ENCODE peak calls at places on chromosome 4, in seven cellular contexts. Q is IMR-90, D is H54, I is K562, X is lower leg skin, E is body of pancreas, S is A549. F is an unnamed sample.

GRCh38 chr4:3073158-3074077 is 920 bp downstream of the HTT-AS start:
- DNase-seq in D (peak; percentile 63), Q (no peak), E (peak; percentile 13), X (no peak), I (no peak), S (no peak), F (no peak)

GRCh38 chr4:6926681-6927478 is 17.3 kb downstream of the TBC1D14 start:
- DNase-seq in X (peak; percentile 63), I (peak; percentile 77), D (no peak), E (no peak), Q (peak; percentile 60), S (no peak), F (peak; percentile 86)

GRCh38 chr4:53307819-53308773 is 57.8 kb downstream of the SCFD2 start:
- DNase-seq in I (no peak), S (no peak), E (no peak), X (no peak), D (no peak), Q (peak; percentile 9), F (no peak)

GRCh38 chr4:20408596-20408995 is 156.9 kb downstream of the SLIT2 start:
- DNase-seq in I (no peak), Q (peak; percentile 56), X (no peak), E (no peak), D (no peak), S (no peak), F (no peak)

GRCh38 chr4:85028910-85029309 is 62.4 kb upstream of the WDFY3 start:
- DNase-seq in S (peak; percentile 7), E (no peak), X (no peak), I (no peak), D (no peak), Q (peak; percentile 22), F (no peak)

GRCh38 chr4:182448281-182449151 is 205.3 kb downstream of the TENM3 start:
- DNase-seq in E (peak; percentile 98), Q (peak; percentile 93), D (peak; percentile 85), X (peak; percentile 74), I (peak; percentile 50), S (peak; percentile 67), F (peak; percentile 58)

GRCh38 chr4:64584981-64585557 is 175.8 kb upstream of the TECRL start:
- DNase-seq in E (peak; percentile 39), Q (peak; percentile 6), X (no peak), S (peak; percentile 46), D (no peak), I (peak; percentile 50), F (peak; percentile 61)

GRCh38 chr4:183906736-183907651 is 1.9 kb downstream of the STOX2 start:
- DNase-seq in I (no peak), Q (no peak), D (no peak), X (no peak), E (peak; percentile 41), S (no peak), F (no peak)

GRCh38 chr4:154928640-154929257 is 147.7 kb downstream of the RBM46 start:
- DNase-seq in D (no peak), Q (peak; percentile 55), E (peak; percentile 15), S (peak; percentile 45), I (no peak), X (no peak), F (peak; percentile 21)

GRCh38 chr4:79201976-79202375 is 123.9 kb downstream of the NAA11 start:
- DNase-seq in I (no peak), Q (no peak), X (no peak), D (no peak), E (no peak), S (no peak), F (no peak)

GRCh38 chr4:3106339-3107186 is 32.1 kb downstream of the HTT start:
- DNase-seq in E (peak; percentile 88), I (peak; percentile 85), D (peak; percentile 88), X (peak; percentile 88), S (peak; percentile 76), Q (peak; percentile 89), F (peak; percentile 89)

GRCh38 chr4:12924253-12924652 is 559.9 kb downstream of the RAB28 start:
- DNase-seq in S (no peak), E (no peak), Q (no peak), I (no peak), X (no peak), D (no peak), F (no peak)

GRCh38 chr4:8157496-8157895 is 1.1 kb downstream of the ABLIM2 start:
- DNase-seq in X (no peak), I (no peak), Q (no peak), E (peak; percentile 29), S (no peak), D (no peak), F (no peak)

GRCh38 chr4:173025131-173025530 is 143.5 kb upstream of the GALNT7 start:
- DNase-seq in E (peak; percentile 71), I (peak; percentile 52), D (peak; percentile 26), Q (peak; percentile 77), X (peak; percentile 32), S (peak; percentile 71), F (peak; percentile 61)

GRCh38 chr4:101600287-101600686 is 190.2 kb upstream of the BANK1 start:
- DNase-seq in E (no peak), Q (no peak), S (no peak), I (no peak), X (no peak), D (no peak), F (no peak)

DNA sequence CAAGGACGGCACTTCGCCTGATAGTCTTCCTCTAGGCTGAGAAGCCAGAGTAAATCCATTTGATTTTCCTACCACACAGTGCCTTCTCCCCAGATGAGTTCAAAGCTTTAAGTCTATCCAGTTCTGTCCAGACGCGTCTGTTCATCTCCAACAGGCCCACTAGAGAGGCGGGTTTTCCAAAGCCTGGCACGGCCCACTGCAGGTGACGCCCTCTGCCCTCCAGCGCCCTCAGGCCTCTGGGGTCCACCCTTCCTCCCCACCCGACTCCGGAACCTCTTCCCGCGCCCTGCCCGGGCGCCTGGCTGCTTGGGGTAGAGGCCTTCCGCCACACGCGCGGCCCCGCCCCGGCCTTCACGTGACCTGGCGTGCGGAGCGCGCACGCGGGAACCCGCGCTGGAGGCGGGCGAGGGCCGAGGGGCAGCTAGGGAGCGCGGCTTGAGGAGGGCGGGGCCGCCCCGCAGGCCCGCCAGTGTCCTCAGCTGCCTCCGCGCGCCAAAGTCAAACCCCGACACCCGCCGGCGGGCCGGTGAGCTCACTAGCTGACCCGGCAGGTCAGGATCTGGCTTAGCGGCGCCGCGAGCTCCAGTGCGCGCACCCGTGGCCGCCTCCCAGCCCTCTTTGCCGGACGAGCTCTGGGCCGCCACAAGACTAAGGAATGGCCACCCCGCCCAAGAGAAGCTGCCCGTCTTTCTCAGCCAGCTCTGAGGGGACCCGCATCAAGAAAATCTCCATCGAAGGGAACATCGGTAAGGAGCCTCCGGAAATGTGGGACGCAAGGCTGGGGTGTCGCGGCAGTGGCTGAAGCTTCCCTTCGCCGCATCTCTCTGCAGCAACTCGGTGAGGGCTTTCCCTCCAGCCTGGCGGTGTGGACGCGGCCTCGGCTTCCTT is at the start of gene DCK:
- DNase-seq in D (peak; percentile 70), E (peak; percentile 94), I (peak; percentile 93), X (peak; percentile 82), S (peak; percentile 91), Q (peak; percentile 90), F (peak; percentile 96)
- TF ChIP-seq POLR2A in D (peak; percentile 69), E (peak; percentile 96), I (peak; percentile 87), X (no peak), S (peak; percentile 52), Q (peak; percentile 75), F (peak; percentile 92)

GRCh38 chr4:24578364-24578763 is 6.0 kb downstream of the DHX15 start:
- DNase-seq in D (no peak), S (no peak), Q (no peak), E (no peak), X (no peak), I (no peak), F (no peak)

GRCh38 chr4:24588216-24588954 is 4.0 kb upstream of the DHX15 start:
- DNase-seq in X (no peak), E (no peak), S (no peak), I (no peak), Q (no peak), D (no peak), F (peak; percentile 38)

GRCh38 chr4:24582235-24582863 is 2.0 kb downstream of the DHX15 start:
- DNase-seq in E (no peak), X (no peak), D (no peak), S (no peak), I (no peak), Q (no peak), F (peak; percentile 33)

GRCh38 chr4:24584175-24584850 is at the start of gene DHX15:
- DNase-seq in Q (peak; percentile 97), I (peak; percentile 92), D (peak; percentile 86), E (peak; percentile 98), X (peak; percentile 95), S (peak; percentile 97), F (peak; percentile 97)

DNA sequence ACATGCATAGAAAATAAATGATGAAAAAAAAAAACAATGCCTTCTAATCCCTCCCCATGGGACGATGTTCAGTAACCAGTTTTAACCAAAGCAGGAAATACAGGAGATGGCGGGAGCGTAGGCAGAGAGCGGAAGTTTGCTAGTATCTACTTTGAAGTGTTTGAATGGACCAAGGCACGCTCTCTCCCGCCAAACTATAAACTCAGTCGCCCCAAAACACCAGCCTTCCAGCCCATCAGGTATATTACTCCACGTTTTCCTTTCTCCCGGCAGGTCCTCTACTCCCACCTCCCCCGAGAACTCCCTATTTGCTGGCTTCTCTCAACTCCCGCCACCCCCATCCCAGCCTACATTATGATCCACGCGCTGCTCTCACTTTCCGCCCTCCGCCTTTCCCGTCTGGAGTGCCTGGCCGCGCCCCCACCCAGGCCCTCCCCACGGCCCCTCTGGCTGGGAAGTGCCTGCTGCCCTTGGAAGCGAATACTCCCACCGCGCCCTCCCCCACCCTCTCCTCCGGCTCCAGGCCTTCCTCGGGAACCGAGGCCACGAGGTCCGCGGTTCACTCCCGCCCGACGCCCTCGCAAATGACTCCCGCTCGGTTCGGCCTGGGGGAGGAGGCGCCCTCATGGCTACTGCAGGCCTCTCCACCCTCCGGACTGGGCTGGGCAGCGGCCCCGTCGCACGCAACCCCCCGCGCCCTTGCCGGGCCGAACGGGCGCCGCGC is 741 bp downstream of the DHX15 start:
- DNase-seq in S (peak; percentile 65), X (peak; percentile 36), Q (peak; percentile 37), D (peak; percentile 42), E (peak; percentile 60), I (peak; percentile 78), F (peak; percentile 82)
- TF ChIP-seq POLR2A in S (no peak), X (no peak), Q (peak; percentile 13), D (no peak), E (no peak), I (no peak), F (no peak)

DNA sequence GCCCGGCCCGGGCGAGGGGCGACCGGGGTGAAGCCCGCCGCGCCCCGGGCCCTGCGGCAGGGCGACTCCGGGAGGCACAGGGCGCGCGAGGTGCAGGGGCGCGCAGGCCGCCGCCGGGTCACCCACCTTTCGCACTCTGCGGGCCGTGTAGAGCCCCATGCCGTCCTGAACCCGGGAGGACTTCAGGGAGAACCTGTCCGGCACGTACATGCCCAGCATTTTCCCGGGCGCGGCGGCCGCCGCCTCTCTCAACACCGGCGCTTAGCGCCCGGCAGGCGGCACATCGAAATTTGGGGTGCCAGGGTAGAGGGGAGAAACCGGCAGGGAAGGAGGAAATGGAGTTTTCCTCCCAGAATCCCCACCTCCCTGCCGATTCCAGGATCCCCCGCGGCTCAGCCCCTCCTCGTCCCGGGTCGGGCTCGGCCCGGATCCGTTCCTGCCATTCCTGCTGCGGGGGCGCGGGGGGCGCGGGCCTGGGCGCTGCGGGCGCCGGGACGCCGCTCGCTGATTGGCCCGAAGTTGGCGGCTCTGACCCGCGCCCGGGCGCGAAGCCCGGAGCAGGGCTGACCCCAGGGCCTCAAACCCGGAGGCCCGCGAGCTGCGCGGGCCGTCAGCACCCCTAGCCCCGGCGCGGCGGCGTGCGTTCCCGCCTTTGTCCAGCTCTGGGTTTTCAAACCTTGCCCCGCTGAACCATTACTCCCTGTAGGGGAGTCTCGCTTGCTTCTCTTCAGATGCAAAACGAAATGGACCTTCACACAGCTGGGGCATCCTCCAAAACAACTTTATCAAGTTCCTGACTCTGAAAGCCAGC is at the start of gene PRDM5:
- DNase-seq in E (peak; percentile 72), S (peak; percentile 47), D (peak; percentile 37), Q (peak; percentile 40), X (peak; percentile 19), I (no peak), F (peak; percentile 67)
- TF ChIP-seq POLR2A in E (peak; percentile 60), S (no peak), D (peak; percentile 34), Q (no peak), X (no peak), I (no peak), F (no peak)

GRCh38 chr4:158722917-158723793 is at the start of gene PPID:
- DNase-seq in E (peak; percentile 88), I (peak; percentile 86), X (peak; percentile 75), D (peak; percentile 63), S (peak; percentile 84), Q (peak; percentile 70), F (peak; percentile 91)
- TF ChIP-seq POLR2A in E (peak; percentile 85), I (peak; percentile 93), X (no peak), D (peak; percentile 83), S (peak; percentile 77), Q (peak; percentile 89), F (peak; percentile 91)